ENCODE peak calls at places on chromosomes 16 and 17, in seven cellular contexts. One of them, this sample, is unnamed.

GRCh38 chr17:72715906-72716572 is 376.4 kb downstream of the SLC39A11 start:
- DNase-seq in ascending aorta: no peak
- DNase-seq in hepatocyte: peak
- DNase-seq in retinal pigment epithelial cell: peak
- DNase-seq in adrenal gland: no peak
- DNase-seq in cardiac fibroblast: peak
- DNase-seq in IMR-90: peak
- DNase-seq in this sample: peak

GRCh38 chr16:180921-181667 is 835 bp downstream of the HBQ1 start:
- DNase-seq in hepatocyte: peak
- DNase-seq in ascending aorta: peak
- DNase-seq in retinal pigment epithelial cell: no peak
- DNase-seq in adrenal gland: peak
- DNase-seq in cardiac fibroblast: peak
- DNase-seq in IMR-90: peak
- DNase-seq in this sample: peak

GRCh38 chr16:1990336-1991134 is 765 bp downstream of the SYNGR3 start:
- DNase-seq in IMR-90: no peak
- DNase-seq in hepatocyte: peak
- DNase-seq in cardiac fibroblast: no peak
- DNase-seq in retinal pigment epithelial cell: no peak
- DNase-seq in adrenal gland: no peak
- DNase-seq in ascending aorta: no peak
- DNase-seq in this sample: no peak

GRCh38 chr17:48587276-48588073 is 2.6 kb downstream of the HOXB3 start:
- DNase-seq in retinal pigment epithelial cell: no peak
- DNase-seq in cardiac fibroblast: no peak
- DNase-seq in adrenal gland: no peak
- DNase-seq in hepatocyte: no peak
- DNase-seq in IMR-90: peak
- DNase-seq in ascending aorta: no peak
- DNase-seq in this sample: no peak

GRCh38 chr17:54967621-54968258 is 714 bp downstream of the COX11 start:
- DNase-seq in hepatocyte: peak
- DNase-seq in retinal pigment epithelial cell: no peak
- DNase-seq in ascending aorta: no peak
- DNase-seq in adrenal gland: no peak
- DNase-seq in IMR-90: peak
- DNase-seq in cardiac fibroblast: peak
- DNase-seq in this sample: no peak

GRCh38 chr16:68421076-68421475 is 27.2 kb downstream of the SMPD3 start:
- DNase-seq in cardiac fibroblast: no peak
- DNase-seq in ascending aorta: no peak
- DNase-seq in IMR-90: no peak
- DNase-seq in adrenal gland: no peak
- DNase-seq in retinal pigment epithelial cell: no peak
- DNase-seq in hepatocyte: no peak
- DNase-seq in this sample: no peak

GRCh38 chr16:81623365-81624102 is 155.6 kb upstream of the PLCG2 start:
- DNase-seq in IMR-90: peak
- DNase-seq in hepatocyte: peak
- DNase-seq in retinal pigment epithelial cell: no peak
- DNase-seq in ascending aorta: no peak
- DNase-seq in cardiac fibroblast: peak
- DNase-seq in adrenal gland: peak
- DNase-seq in this sample: no peak

GRCh38 chr17:12680407-12680897 is 14.8 kb downstream of the MYOCD start:
- DNase-seq in hepatocyte: no peak
- DNase-seq in cardiac fibroblast: no peak
- DNase-seq in IMR-90: peak
- DNase-seq in ascending aorta: peak
- DNase-seq in adrenal gland: no peak
- DNase-seq in retinal pigment epithelial cell: no peak
- DNase-seq in this sample: no peak

GRCh38 chr17:7336240-7337175 is at the start of gene ACAP1:
- DNase-seq in IMR-90: no peak
- DNase-seq in adrenal gland: no peak
- DNase-seq in ascending aorta: peak
- DNase-seq in retinal pigment epithelial cell: no peak
- DNase-seq in cardiac fibroblast: no peak
- DNase-seq in hepatocyte: no peak
- DNase-seq in this sample: no peak

GRCh38 chr17:44969144-44969780 is 1.2 kb upstream of the C1QL1 start:
- DNase-seq in cardiac fibroblast: no peak
- DNase-seq in retinal pigment epithelial cell: no peak
- DNase-seq in IMR-90: no peak
- DNase-seq in adrenal gland: no peak
- DNase-seq in hepatocyte: no peak
- DNase-seq in ascending aorta: no peak
- DNase-seq in this sample: no peak

GRCh38 chr17:77772461-77772897 is 186.0 kb upstream of the TNRC6C start:
- DNase-seq in adrenal gland: peak
- DNase-seq in IMR-90: peak
- DNase-seq in hepatocyte: peak
- DNase-seq in cardiac fibroblast: peak
- DNase-seq in retinal pigment epithelial cell: peak
- DNase-seq in ascending aorta: no peak
- DNase-seq in this sample: peak

GRCh38 chr17:54903375-54903774 is 2.7 kb downstream of the TOM1L1 start:
- DNase-seq in adrenal gland: peak
- DNase-seq in IMR-90: no peak
- DNase-seq in ascending aorta: no peak
- DNase-seq in hepatocyte: peak
- DNase-seq in retinal pigment epithelial cell: peak
- DNase-seq in cardiac fibroblast: no peak
- DNase-seq in this sample: no peak

GRCh38 chr17:18198530-18198929 is 14.9 kb downstream of the ALKBH5 start:
- DNase-seq in hepatocyte: no peak
- DNase-seq in ascending aorta: no peak
- DNase-seq in IMR-90: no peak
- DNase-seq in cardiac fibroblast: no peak
- DNase-seq in retinal pigment epithelial cell: no peak
- DNase-seq in adrenal gland: no peak
- DNase-seq in this sample: no peak

GRCh38 chr17:5892897-5893656 is 177.1 kb upstream of the WSCD1 start:
- DNase-seq in hepatocyte: no peak
- DNase-seq in IMR-90: no peak
- DNase-seq in ascending aorta: no peak
- DNase-seq in adrenal gland: no peak
- DNase-seq in cardiac fibroblast: no peak
- DNase-seq in retinal pigment epithelial cell: no peak
- DNase-seq in this sample: no peak

GRCh38 chr17:78774456-78774855 is 7.6 kb downstream of the CYTH1 start:
- DNase-seq in hepatocyte: no peak
- DNase-seq in cardiac fibroblast: no peak
- DNase-seq in ascending aorta: no peak
- DNase-seq in retinal pigment epithelial cell: no peak
- DNase-seq in adrenal gland: no peak
- DNase-seq in IMR-90: no peak
- DNase-seq in this sample: no peak

GRCh38 chr17:75550139-75550465 is 24.6 kb downstream of the LLGL2 start:
- DNase-seq in retinal pigment epithelial cell: no peak
- DNase-seq in hepatocyte: no peak
- DNase-seq in adrenal gland: no peak
- DNase-seq in cardiac fibroblast: no peak
- DNase-seq in ascending aorta: no peak
- DNase-seq in IMR-90: no peak
- DNase-seq in this sample: no peak

GRCh38 chr16:49019826-49020401 is 261.7 kb downstream of the CBLN1 start:
- DNase-seq in adrenal gland: no peak
- DNase-seq in hepatocyte: no peak
- DNase-seq in retinal pigment epithelial cell: no peak
- DNase-seq in IMR-90: no peak
- DNase-seq in ascending aorta: no peak
- DNase-seq in cardiac fibroblast: no peak
- DNase-seq in this sample: no peak

GRCh38 chr16:67128417-67128816 is 18.7 kb downstream of the PHAF1 start:
- DNase-seq in adrenal gland: no peak
- DNase-seq in cardiac fibroblast: no peak
- DNase-seq in hepatocyte: no peak
- DNase-seq in retinal pigment epithelial cell: no peak
- DNase-seq in ascending aorta: no peak
- DNase-seq in IMR-90: no peak
- DNase-seq in this sample: no peak

GRCh38 chr17:29918922-29919856 is 10.8 kb downstream of the SSH2 start:
- DNase-seq in adrenal gland: no peak
- DNase-seq in IMR-90: peak
- DNase-seq in hepatocyte: no peak
- DNase-seq in cardiac fibroblast: peak
- DNase-seq in retinal pigment epithelial cell: no peak
- DNase-seq in ascending aorta: no peak
- DNase-seq in this sample: no peak

GRCh38 chr16:50680907-50681885 is at the start of gene SNX20:
- DNase-seq in ascending aorta: no peak
- DNase-seq in cardiac fibroblast: no peak
- DNase-seq in retinal pigment epithelial cell: no peak
- DNase-seq in IMR-90: no peak
- DNase-seq in adrenal gland: no peak
- DNase-seq in hepatocyte: no peak
- DNase-seq in this sample: no peak

DNA sequence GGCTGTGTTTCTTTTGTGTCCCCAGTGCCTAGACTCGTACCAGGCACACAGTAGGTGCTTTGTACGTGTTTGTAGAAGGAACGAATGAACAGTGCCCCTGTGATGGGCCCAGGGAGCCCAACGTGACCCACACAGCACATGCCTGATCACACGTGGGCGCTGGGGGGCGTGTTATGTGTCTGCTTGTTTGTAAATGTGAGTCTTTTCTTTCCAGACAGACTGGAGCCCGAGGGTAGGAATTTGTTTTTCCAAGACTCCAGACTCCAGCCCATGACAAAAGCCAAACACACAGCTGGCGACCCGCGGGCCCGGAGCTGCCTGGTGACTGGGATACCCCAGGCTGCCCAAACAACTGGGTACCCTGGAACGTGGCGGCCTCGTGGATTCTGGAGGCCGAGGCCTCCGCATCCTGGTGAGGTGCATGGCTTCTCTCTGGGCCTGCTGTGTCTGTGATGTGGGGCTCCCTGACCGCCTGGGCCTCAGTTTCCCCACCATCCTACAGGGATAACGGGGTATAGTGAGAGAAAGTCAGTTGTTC is 14.9 kb upstream of the CBFA2T3 start:
- DNase-seq in adrenal gland: no peak
- DNase-seq in IMR-90: no peak
- DNase-seq in ascending aorta: no peak
- DNase-seq in hepatocyte: no peak
- DNase-seq in retinal pigment epithelial cell: no peak
- DNase-seq in cardiac fibroblast: no peak
- DNase-seq in this sample: no peak
- H3K4me3 ChIP-seq in adrenal gland: no peak
- H3K4me3 ChIP-seq in IMR-90: no peak
- H3K4me3 ChIP-seq in ascending aorta: no peak
- H3K4me3 ChIP-seq in hepatocyte: no peak
- H3K4me3 ChIP-seq in retinal pigment epithelial cell: no peak
- H3K4me3 ChIP-seq in cardiac fibroblast: no peak
- H3K4me3 ChIP-seq in this sample: no peak

GRCh38 chr16:85975421-85976100 is 76.6 kb downstream of the IRF8 start:
- DNase-seq in retinal pigment epithelial cell: no peak
- DNase-seq in adrenal gland: no peak
- DNase-seq in hepatocyte: peak
- DNase-seq in ascending aorta: no peak
- DNase-seq in cardiac fibroblast: no peak
- DNase-seq in IMR-90: no peak
- DNase-seq in this sample: no peak
- TF ChIP-seq CTCF in retinal pigment epithelial cell: no peak
- TF ChIP-seq CTCF in adrenal gland: no peak
- TF ChIP-seq CTCF in hepatocyte: no peak
- TF ChIP-seq CTCF in ascending aorta: no peak
- TF ChIP-seq CTCF in cardiac fibroblast: no peak
- TF ChIP-seq CTCF in IMR-90: no peak
- TF ChIP-seq CTCF in this sample: no peak

GRCh38 chr16:73052441-73053030 is 4.6 kb upstream of the ZFHX3 start:
- DNase-seq in hepatocyte: no peak
- DNase-seq in adrenal gland: peak
- DNase-seq in retinal pigment epithelial cell: no peak
- DNase-seq in ascending aorta: no peak
- DNase-seq in IMR-90: no peak
- DNase-seq in cardiac fibroblast: peak
- DNase-seq in this sample: no peak

GRCh38 chr16:73054732-73055481 is 7.0 kb upstream of the ZFHX3 start:
- DNase-seq in hepatocyte: no peak
- DNase-seq in cardiac fibroblast: peak
- DNase-seq in retinal pigment epithelial cell: no peak
- DNase-seq in adrenal gland: no peak
- DNase-seq in IMR-90: peak
- DNase-seq in ascending aorta: no peak
- DNase-seq in this sample: no peak

GRCh38 chr16:73054131-73054496 is 6.2 kb upstream of the ZFHX3 start:
- DNase-seq in ascending aorta: no peak
- DNase-seq in adrenal gland: no peak
- DNase-seq in cardiac fibroblast: no peak
- DNase-seq in hepatocyte: no peak
- DNase-seq in IMR-90: no peak
- DNase-seq in retinal pigment epithelial cell: no peak
- DNase-seq in this sample: no peak

GRCh38 chr16:73053038-73053378 is 5.1 kb upstream of the ZFHX3 start:
- DNase-seq in ascending aorta: no peak
- DNase-seq in cardiac fibroblast: no peak
- DNase-seq in retinal pigment epithelial cell: no peak
- DNase-seq in hepatocyte: no peak
- DNase-seq in IMR-90: no peak
- DNase-seq in adrenal gland: no peak
- DNase-seq in this sample: no peak

DNA sequence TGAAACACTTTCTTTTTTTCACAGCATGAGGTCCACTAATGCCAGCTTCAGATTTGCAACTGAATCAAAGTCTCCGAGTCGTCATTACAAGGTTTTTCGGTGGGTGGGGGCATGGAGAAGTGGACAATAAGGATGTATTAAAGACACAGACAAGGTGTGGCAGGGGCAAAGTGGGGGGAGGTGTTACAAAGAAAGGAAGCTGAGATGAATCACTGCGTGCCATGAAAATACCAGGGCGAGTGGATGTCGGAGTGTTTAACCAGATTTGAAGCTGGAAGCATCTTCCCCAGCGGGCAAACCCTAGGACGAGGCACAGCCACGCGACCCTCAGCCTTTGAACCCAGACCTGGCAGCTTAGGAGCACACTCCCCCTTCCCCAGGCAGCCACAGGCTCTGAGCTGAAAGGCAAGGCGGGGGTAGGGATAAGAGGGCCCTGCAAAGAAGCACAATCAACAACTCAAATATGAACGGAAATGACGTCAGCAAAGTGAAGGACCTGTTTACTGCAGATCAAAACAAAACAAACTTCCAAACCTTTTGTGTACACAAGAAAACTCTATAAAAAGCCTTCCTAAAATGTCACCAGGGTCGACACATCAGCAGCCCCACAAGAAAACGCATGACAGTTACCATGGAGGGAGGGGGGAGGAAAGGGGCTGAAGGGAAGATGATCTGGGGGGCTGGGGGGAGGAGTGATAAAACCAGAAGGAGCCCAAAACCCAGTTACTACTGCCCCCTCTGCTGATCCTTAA is 5.6 kb upstream of the ZFHX3 start:
- DNase-seq in cardiac fibroblast: peak
- DNase-seq in hepatocyte: no peak
- DNase-seq in retinal pigment epithelial cell: no peak
- DNase-seq in adrenal gland: peak
- DNase-seq in ascending aorta: peak
- DNase-seq in IMR-90: peak
- DNase-seq in this sample: no peak
- H3K4me3 ChIP-seq in cardiac fibroblast: no peak
- H3K4me3 ChIP-seq in hepatocyte: no peak
- H3K4me3 ChIP-seq in retinal pigment epithelial cell: peak
- H3K4me3 ChIP-seq in adrenal gland: no peak
- H3K4me3 ChIP-seq in ascending aorta: peak
- H3K4me3 ChIP-seq in IMR-90: peak
- H3K4me3 ChIP-seq in this sample: no peak

GRCh38 chr17:65093930-65094329 is 37.4 kb upstream of the GNA13 start:
- DNase-seq in adrenal gland: no peak
- DNase-seq in retinal pigment epithelial cell: no peak
- DNase-seq in hepatocyte: no peak
- DNase-seq in ascending aorta: no peak
- DNase-seq in cardiac fibroblast: no peak
- DNase-seq in IMR-90: no peak
- DNase-seq in this sample: no peak
- TF ChIP-seq CTCF in adrenal gland: no peak
- TF ChIP-seq CTCF in retinal pigment epithelial cell: peak
- TF ChIP-seq CTCF in hepatocyte: no peak
- TF ChIP-seq CTCF in ascending aorta: no peak
- TF ChIP-seq CTCF in cardiac fibroblast: no peak
- TF ChIP-seq CTCF in IMR-90: peak
- TF ChIP-seq CTCF in this sample: peak

This sample was measured in astrocyte of the cerebellum.